ENCODE peak calls at places on chromosomes 4 and X, in six cellular contexts. E is HCT116, A is GM23248, O is hepatocyte, K is MM.1S, S is Karpas-422. N is an unnamed sample. For H3K9me2, the result is how much of the 10 kb centered on the place peaks cover.

GRCh38 chrX:151725338-151725614 is 9.3 kb upstream of the CNGA2 start:
- DNase-seq in O (no peak), K (no peak), A (no peak), E (no peak), S (no peak), N (no peak)

GRCh38 chr4:109574931-109575804 is 15.1 kb downstream of the MCUB start:
- DNase-seq in K (no peak), S (no peak), O (no peak), E (no peak), A (no peak), N (no peak)

GRCh38 chrX:22360129-22360528 is 87.4 kb downstream of the CBLL2 start:
- DNase-seq in O (no peak), S (no peak), K (no peak), A (no peak), E (no peak), N (no peak)

GRCh38 chr4:184282251-184282713 is 64.6 kb upstream of the ENPP6 start:
- DNase-seq in K (peak), E (no peak), A (peak), S (peak), O (peak), N (no peak)

GRCh38 chr4:106036848-106037247 is 141.6 kb downstream of the NPNT start:
- DNase-seq in A (no peak), O (no peak), S (no peak), E (no peak), K (no peak), N (no peak)

GRCh38 chrX:100647739-100648138 is 3.7 kb downstream of the SRPX2 start:
- DNase-seq in E (no peak), S (no peak), O (no peak), A (peak), K (no peak), N (no peak)

GRCh38 chrX:53262189-53262917 is 19.0 kb downstream of the IQSEC2 start:
- DNase-seq in K (no peak), A (no peak), O (no peak), E (no peak), S (no peak), N (no peak)

GRCh38 chr4:4413373-4413725 is 26.4 kb downstream of the NSG1 start:
- DNase-seq in K (no peak), O (no peak), S (no peak), E (no peak), A (no peak), N (no peak)

GRCh38 chr4:156779774-156780173 is 191.8 kb downstream of the PDGFC start:
- DNase-seq in A (peak), O (no peak), E (peak), S (no peak), K (no peak), N (no peak)

GRCh38 chr4:86532851-86533250 is 61.3 kb upstream of the PTPN13 start:
- DNase-seq in O (no peak), A (no peak), S (no peak), E (no peak), K (no peak), N (no peak)

GRCh38 chr4:105474110-105474518 is 252 bp upstream of the PPA2 start:
- DNase-seq in S (no peak), E (no peak), O (peak), K (no peak), A (peak), N (peak)

GRCh38 chrX:47187106-47187677 is 6.4 kb upstream of the UBA1 start:
- DNase-seq in S (no peak), E (no peak), K (no peak), A (no peak), O (no peak), N (no peak)

GRCh38 chr4:106803107-106803506 is 233.0 kb downstream of the DKK2 start:
- DNase-seq in O (no peak), A (no peak), E (no peak), S (no peak), K (no peak), N (no peak)

GRCh38 chrX:45719751-45720501 is 519.2 kb upstream of the DIPK2B start:
- DNase-seq in O (no peak), A (peak), S (no peak), K (no peak), E (no peak), N (no peak)

GRCh38 chr4:26227827-26228226 is 93.0 kb upstream of the RBPJ start:
- DNase-seq in A (no peak), S (no peak), O (peak), K (no peak), E (no peak), N (no peak)

GRCh38 chrX:79366888-79367749 is at the start of gene ITM2A:
- DNase-seq in K (peak), O (peak), A (no peak), S (no peak), E (no peak), N (no peak)

GRCh38 chr4:94759767-94760211 is 2.0 kb downstream of the BMPR1B start:
- DNase-seq in S (no peak), E (no peak), O (no peak), K (no peak), A (no peak), N (no peak)

GRCh38 chrX:153639177-153640044 is 7.6 kb upstream of the DUSP9 start:
- DNase-seq in K (no peak), E (no peak), O (peak), S (no peak), A (no peak), N (no peak)

GRCh38 chrX:146385529-146385928 is 424.0 kb upstream of the CXorf51B start:
- DNase-seq in K (no peak), S (no peak), O (no peak), E (no peak), A (no peak), N (no peak)

GRCh38 chr4:104524591-104524990 is 29.9 kb upstream of the CXXC4 start:
- DNase-seq in A (no peak), K (no peak), O (no peak), S (no peak), E (no peak), N (no peak)

GRCh38 chr4:105399535-105400161 is 74.2 kb downstream of the PPA2 start:
- DNase-seq in S (no peak), K (no peak), O (no peak), E (peak), A (peak), N (peak)

GRCh38 chrX:134013092-134013497 is 27.7 kb upstream of the GPC3 start:
- DNase-seq in A (peak), E (no peak), S (no peak), K (no peak), O (no peak), N (no peak)

GRCh38 chr4:115154826-115155225 is 41.4 kb upstream of the NDST4 start:
- DNase-seq in K (no peak), E (no peak), S (no peak), A (peak), O (no peak), N (no peak)

GRCh38 chrX:70755850-70756249 is 152.7 kb downstream of the TEX11 start:
- DNase-seq in O (no peak), S (no peak), E (no peak), A (no peak), K (peak), N (no peak)

GRCh38 chr4:189202182-189202868 is 738.3 kb upstream of the FRG1 start:
- DNase-seq in K (peak), O (peak), S (peak), E (peak), A (peak), N (no peak)

GRCh38 chr4:94811653-94812052 is 53.9 kb downstream of the BMPR1B start:
- DNase-seq in K (no peak), A (no peak), S (no peak), E (no peak), O (no peak), N (no peak)

GRCh38 chr4:51853027-51853682 is 10.2 kb downstream of the DCUN1D4 start:
- DNase-seq in S (no peak), A (peak), E (no peak), K (no peak), O (peak), N (no peak)

GRCh38 chr4:56426273-56426672 is 9.1 kb downstream of the PPAT start:
- DNase-seq in A (no peak), E (no peak), K (no peak), O (no peak), S (peak), N (no peak)

GRCh38 chr4:56430203-56430602 is 5.2 kb downstream of the PPAT start:
- DNase-seq in E (no peak), O (no peak), K (no peak), S (no peak), A (no peak), N (no peak)

GRCh38 chr4:56424176-56424575 is 11.2 kb downstream of the PPAT start:
- DNase-seq in S (no peak), O (no peak), A (no peak), E (no peak), K (no peak), N (no peak)

GRCh38 chr4:56425518-56425917 is 9.9 kb downstream of the PPAT start:
- DNase-seq in S (peak), O (no peak), E (no peak), A (no peak), K (no peak), N (no peak)

DNA sequence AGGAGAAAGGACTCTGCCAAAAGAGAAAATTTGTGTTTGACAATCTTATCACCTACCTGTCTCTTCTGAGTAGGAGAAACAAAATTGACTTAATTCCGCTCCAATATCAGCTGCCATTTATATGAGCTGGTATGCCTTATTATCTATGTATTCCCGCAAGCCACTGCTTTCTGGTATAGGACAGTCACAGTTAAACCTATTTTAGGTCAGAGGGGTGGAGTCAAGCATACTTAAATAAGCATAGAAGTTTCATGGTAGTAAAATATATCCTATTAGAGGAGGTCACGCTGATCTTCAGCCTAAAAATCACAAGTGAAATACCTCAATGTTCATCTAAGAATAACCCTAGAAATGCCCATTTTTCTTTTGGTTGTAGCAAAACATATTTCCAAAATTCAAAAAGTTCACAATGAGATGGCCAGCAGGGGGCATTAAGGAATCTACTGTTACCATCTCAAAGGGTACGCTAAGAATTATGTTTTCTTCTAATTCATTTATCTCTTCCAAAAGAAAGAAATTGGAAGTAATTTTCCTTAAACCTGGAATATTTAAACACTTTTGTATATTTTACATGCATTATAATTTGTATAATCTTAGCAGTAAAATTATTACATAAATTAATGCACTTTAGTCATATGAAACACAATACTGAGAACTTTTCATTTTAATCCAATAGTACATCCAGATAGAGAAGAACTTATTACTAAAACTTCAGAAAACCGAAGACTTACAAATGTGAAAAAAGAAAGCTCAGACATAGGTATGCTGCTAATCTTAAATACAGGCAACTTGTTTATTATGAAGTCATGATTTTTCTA is 10.5 kb downstream of the PPAT start:
- DNase-seq in E (no peak), A (peak), O (peak), K (peak), S (peak), N (no peak)
- H3K27ac ChIP-seq in E (no peak), A (no peak), O (no peak), K (no peak), S (peak), N (no peak)

GRCh38 chrX:111339212-111339611 is 68.9 kb upstream of the CAPN6 start:
- DNase-seq in S (no peak), E (no peak), A (no peak), O (no peak), K (no peak), N (no peak)

GRCh38 chrX:111337067-111337466 is 66.8 kb upstream of the CAPN6 start:
- DNase-seq in S (no peak), O (no peak), E (no peak), A (no peak), K (no peak), N (no peak)

GRCh38 chrX:111338095-111338698 is 67.9 kb upstream of the CAPN6 start:
- DNase-seq in A (no peak), E (no peak), K (no peak), O (no peak), S (no peak), N (no peak)
- H3K9me2 ChIP-seq in A (under half), E (under half), K (under half), O (under half), S (under half), N (under half)

DNA sequence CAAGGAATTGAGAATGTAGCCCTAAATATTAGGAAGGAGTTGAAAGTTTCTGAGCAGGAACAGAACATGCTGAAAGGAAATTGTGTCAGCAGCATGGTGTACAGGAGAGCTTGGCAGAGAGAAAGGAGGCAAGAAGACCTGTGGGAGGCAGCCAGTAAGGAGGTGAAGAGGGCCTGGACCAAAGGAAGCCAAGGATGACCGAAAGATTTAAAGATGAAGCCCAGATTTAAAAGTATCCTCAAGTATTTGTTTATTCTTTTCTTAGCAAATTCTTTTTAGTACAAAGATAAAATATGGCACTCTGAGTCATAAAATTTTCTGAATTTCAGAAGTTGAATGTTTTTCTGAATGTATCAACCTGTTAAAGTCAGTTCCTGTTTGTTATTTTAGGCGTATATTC is 3.5 kb downstream of the PKD2 start:
- DNase-seq in A (peak), K (no peak), O (no peak), E (no peak), S (peak), N (no peak)
- H3K27ac ChIP-seq in A (peak), K (no peak), O (no peak), E (no peak), S (peak), N (no peak)

DNA sequence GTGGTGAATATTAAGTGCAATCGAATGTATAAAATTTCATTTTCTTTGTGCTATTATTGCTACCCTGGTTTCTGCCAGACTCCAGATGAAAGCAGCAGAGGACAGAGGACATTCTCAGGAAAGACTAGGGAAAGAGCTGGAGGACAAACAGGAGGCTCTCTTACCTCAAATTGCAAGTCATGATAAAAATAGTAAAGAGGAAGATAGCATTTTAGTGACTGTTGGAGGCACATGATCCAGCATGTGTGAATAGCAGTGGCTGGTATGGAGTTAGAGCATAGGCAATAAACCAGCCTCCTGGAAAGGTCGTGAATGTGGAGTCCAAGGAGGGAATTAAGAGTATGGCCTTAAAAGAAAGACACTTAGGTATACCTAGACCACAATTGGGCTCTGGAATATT is 1040.0 kb downstream of the STPG2 start:
- DNase-seq in E (no peak), K (no peak), A (no peak), S (no peak), O (no peak), N (no peak)
- H3K9me2 ChIP-seq in E (under half), K (under half), A (under half), S (under half), O (under half), N (under half)

GRCh38 chrX:19799319-19800182 is 87.8 kb downstream of the SH3KBP1 start:
- DNase-seq in A (peak), K (no peak), O (no peak), S (no peak), E (no peak), N (no peak)
- H3K27ac ChIP-seq in A (peak), K (no peak), O (peak), S (no peak), E (no peak), N (no peak)

GRCh38 chr4:154487144-154487543 is 4.5 kb downstream of the DCHS2 start:
- DNase-seq in O (no peak), S (no peak), K (no peak), E (no peak), A (no peak), N (no peak)
- H3K9me2 ChIP-seq in O (under half), S (under half), K (under half), E (under half), A (under half), N (under half)

DNA sequence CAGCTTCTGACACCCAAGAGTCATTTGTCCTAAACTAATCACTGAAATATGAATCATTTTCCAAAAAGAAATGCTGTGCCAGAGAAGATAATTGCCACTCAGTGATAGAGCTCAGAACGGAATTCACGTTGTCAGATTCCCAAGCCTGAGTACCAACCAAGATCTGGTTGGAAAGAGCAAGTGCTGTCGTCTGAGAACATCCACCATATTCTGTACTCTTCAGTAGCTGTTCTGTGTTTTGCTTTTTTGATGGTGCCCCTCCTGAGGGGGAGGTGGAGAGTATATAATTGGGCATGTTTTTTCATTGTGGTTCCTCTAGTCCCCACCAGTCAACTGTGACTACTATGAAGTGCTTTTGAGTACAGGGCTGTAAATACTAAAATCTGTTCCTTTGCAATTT is 13.2 kb downstream of the RUFY3 start:
- DNase-seq in E (no peak), S (peak), O (no peak), K (no peak), A (peak), N (no peak)
- H3K27ac ChIP-seq in E (no peak), S (peak), O (peak), K (peak), A (peak), N (peak)

N was measured in PC-9.